ENCODE peak calls at places on chromosomes 6 and 20, in ten cellular contexts. Y, H, U, I, M, E, Z, B, F and Q are unnamed samples.

GRCh38 chr6:140138311-140138994 is 764.0 kb upstream of the CITED2 start:
- DNase-seq in Y (no peak), H (no peak), U (peak), I (no peak), M (no peak), E (no peak), Z (no peak), B (no peak), F (no peak), Q (no peak)

GRCh38 chr6:45445749-45446454 is 68.2 kb upstream of the SUPT3H start:
- DNase-seq in Y (peak), H (peak), U (peak), I (no peak), M (peak), E (no peak), Z (peak), B (peak), F (no peak), Q (peak)

GRCh38 chr6:24355422-24355821 is 2.4 kb downstream of the DCDC2 start:
- DNase-seq in Y (peak), H (no peak), U (no peak), I (no peak), M (no peak), E (no peak), Z (no peak), B (no peak), F (no peak), Q (no peak)

GRCh38 chr6:124008689-124009371 is 205.2 kb downstream of the NKAIN2 start:
- DNase-seq in Y (no peak), H (no peak), U (no peak), I (no peak), M (no peak), E (no peak), Z (no peak), B (no peak), F (no peak), Q (no peak)

GRCh38 chr6:162538643-162539064 is 188.9 kb downstream of the PRKN start:
- DNase-seq in Y (no peak), H (no peak), U (no peak), I (no peak), M (no peak), E (no peak), Z (no peak), B (no peak), F (no peak), Q (no peak)

GRCh38 chr6:33081098-33081824 is 5.5 kb downstream of the HLA-DPB1 start:
- DNase-seq in Y (no peak), H (no peak), U (no peak), I (no peak), M (no peak), E (no peak), Z (no peak), B (no peak), F (no peak), Q (no peak)

GRCh38 chr20:62616728-62617621 is 25.3 kb upstream of the SLCO4A1 start:
- DNase-seq in Y (peak), H (no peak), U (peak), I (no peak), M (peak), E (no peak), Z (peak), B (peak), F (peak), Q (peak)

GRCh38 chr6:80214436-80215022 is 108.1 kb downstream of the BCKDHB start:
- DNase-seq in Y (peak), H (peak), U (peak), I (no peak), M (peak), E (no peak), Z (no peak), B (peak), F (no peak), Q (peak)

GRCh38 chr20:10793741-10794140 is 119.9 kb upstream of the JAG1 start:
- DNase-seq in Y (no peak), H (peak), U (no peak), I (no peak), M (no peak), E (peak), Z (no peak), B (no peak), F (no peak), Q (peak)

GRCh38 chr6:151301547-151301946 is 61.8 kb downstream of the AKAP12 start:
- DNase-seq in Y (no peak), H (no peak), U (no peak), I (no peak), M (no peak), E (no peak), Z (no peak), B (no peak), F (no peak), Q (no peak)

GRCh38 chr6:116568111-116568510 is 3.2 kb upstream of the RWDD1 start:
- DNase-seq in Y (no peak), H (no peak), U (no peak), I (no peak), M (no peak), E (no peak), Z (no peak), B (no peak), F (no peak), Q (no peak)

GRCh38 chr20:60984666-60985065 is 267.4 kb upstream of the CDH4 start:
- DNase-seq in Y (no peak), H (no peak), U (no peak), I (no peak), M (no peak), E (no peak), Z (no peak), B (no peak), F (no peak), Q (no peak)

GRCh38 chr6:101537917-101538316 is 144.4 kb downstream of the GRIK2 start:
- DNase-seq in Y (no peak), H (no peak), U (no peak), I (no peak), M (no peak), E (no peak), Z (no peak), B (no peak), F (no peak), Q (no peak)

GRCh38 chr6:111718990-111719389 is 113.3 kb upstream of the TRAF3IP2 start:
- DNase-seq in Y (no peak), H (no peak), U (no peak), I (no peak), M (peak), E (no peak), Z (no peak), B (no peak), F (no peak), Q (no peak)

GRCh38 chr6:100099189-100100074 is 105.4 kb upstream of the MCHR2 start:
- DNase-seq in Y (peak), H (no peak), U (peak), I (no peak), M (peak), E (no peak), Z (no peak), B (no peak), F (no peak), Q (no peak)

GRCh38 chr6:11363881-11364576 is 131.6 kb upstream of the NEDD9 start:
- DNase-seq in Y (no peak), H (no peak), U (peak), I (no peak), M (no peak), E (no peak), Z (no peak), B (peak), F (no peak), Q (no peak)

GRCh38 chr6:135675862-135676261 is 175.6 kb upstream of the PDE7B start:
- DNase-seq in Y (peak), H (no peak), U (peak), I (no peak), M (peak), E (no peak), Z (no peak), B (peak), F (peak), Q (no peak)

GRCh38 chr20:61909028-61909427 is 156.7 kb downstream of the TAF4 start:
- DNase-seq in Y (no peak), H (no peak), U (no peak), I (no peak), M (no peak), E (no peak), Z (no peak), B (no peak), F (no peak), Q (no peak)

GRCh38 chr6:43297644-43298564 is at the start of gene SLC22A7:
- DNase-seq in Y (no peak), H (no peak), U (no peak), I (no peak), M (no peak), E (no peak), Z (no peak), B (no peak), F (no peak), Q (no peak)

GRCh38 chr6:161369339-161369738 is 95.5 kb upstream of the AGPAT4 start:
- DNase-seq in Y (peak), H (no peak), U (peak), I (no peak), M (peak), E (no peak), Z (no peak), B (no peak), F (no peak), Q (no peak)

GRCh38 chr20:63350196-63350595 is 11.0 kb downstream of the CHRNA4 start:
- DNase-seq in Y (no peak), H (no peak), U (no peak), I (no peak), M (no peak), E (no peak), Z (no peak), B (no peak), F (no peak), Q (no peak)

GRCh38 chr6:150016324-150017185 is 8.8 kb downstream of the RAET1L start:
- DNase-seq in Y (peak), H (no peak), U (peak), I (no peak), M (peak), E (no peak), Z (no peak), B (peak), F (peak), Q (peak)

GRCh38 chr6:15320683-15321082 is 74.8 kb downstream of the JARID2 start:
- DNase-seq in Y (peak), H (no peak), U (no peak), I (no peak), M (peak), E (no peak), Z (no peak), B (no peak), F (no peak), Q (no peak)

GRCh38 chr20:35845561-35845960 is 73.7 kb downstream of the PHF20 start:
- DNase-seq in Y (peak), H (no peak), U (no peak), I (no peak), M (no peak), E (no peak), Z (no peak), B (no peak), F (no peak), Q (no peak)

GRCh38 chr6:12849420-12850200 is 133.0 kb downstream of the PHACTR1 start:
- DNase-seq in Y (peak), H (no peak), U (peak), I (no peak), M (peak), E (no peak), Z (no peak), B (no peak), F (no peak), Q (no peak)

GRCh38 chr20:43740642-43741041 is 13.8 kb upstream of the GTSF1L start:
- DNase-seq in Y (no peak), H (no peak), U (no peak), I (no peak), M (no peak), E (no peak), Z (no peak), B (no peak), F (no peak), Q (no peak)

GRCh38 chr6:38650207-38650752 is 10.6 kb upstream of the BTBD9 start:
- DNase-seq in Y (no peak), H (no peak), U (no peak), I (no peak), M (no peak), E (no peak), Z (no peak), B (no peak), F (no peak), Q (no peak)

GRCh38 chr20:884983-885952 is 30.9 kb downstream of the ANGPT4 start:
- DNase-seq in Y (peak), H (no peak), U (peak), I (no peak), M (peak), E (no peak), Z (peak), B (peak), F (no peak), Q (peak)

GRCh38 chr6:143772662-143773061 is 70.5 kb upstream of the LTV1 start:
- DNase-seq in Y (no peak), H (no peak), U (no peak), I (no peak), M (peak), E (no peak), Z (no peak), B (no peak), F (no peak), Q (no peak)

GRCh38 chr6:125251516-125252229 is 50.1 kb downstream of the HDDC2 start:
- DNase-seq in Y (no peak), H (no peak), U (no peak), I (no peak), M (no peak), E (no peak), Z (no peak), B (no peak), F (no peak), Q (no peak)